ENCODE peak calls at places on chromosomes 6 and 20, in seven cellular contexts. T, Z, J, O, V, F and M are unnamed samples.

GRCh38 chr6:160510199-160510598 is 153.9 kb downstream of the LPA start:
- DNase-seq in T (no peak), Z (no peak), J (no peak), O (peak; percentile 58), V (no peak), F (no peak), M (peak; percentile 34)

GRCh38 chr6:46453756-46454316 is 37.4 kb downstream of the RCAN2 start:
- DNase-seq in T (no peak), Z (no peak), J (no peak), O (no peak), V (no peak), F (no peak), M (no peak)

GRCh38 chr6:134063121-134063965 is 10.9 kb upstream of the SLC2A12 start:
- DNase-seq in T (no peak), Z (peak; percentile 77), J (no peak), O (peak; percentile 44), V (peak; percentile 23), F (no peak), M (no peak)

GRCh38 chr6:21508753-21509152 is 84.8 kb upstream of the SOX4 start:
- DNase-seq in T (no peak), Z (no peak), J (no peak), O (no peak), V (no peak), F (no peak), M (no peak)

GRCh38 chr6:2353412-2354137 is 108.2 kb upstream of the GMDS start:
- DNase-seq in T (peak; percentile 55), Z (peak; percentile 90), J (peak; percentile 74), O (peak; percentile 91), V (peak; percentile 39), F (no peak), M (peak; percentile 85)

GRCh38 chr6:31897612-31898199 is at the start of gene EHMT2:
- DNase-seq in T (peak; percentile 88), Z (peak; percentile 94), J (peak; percentile 90), O (peak; percentile 74), V (peak; percentile 85), F (peak; percentile 96), M (peak; percentile 64)

GRCh38 chr20:9635756-9636155 is 121.4 kb downstream of the LAMP5 start:
- DNase-seq in T (no peak), Z (no peak), J (no peak), O (no peak), V (no peak), F (no peak), M (no peak)

GRCh38 chr6:93915961-93916360 is 496.6 kb upstream of the EPHA7 start:
- DNase-seq in T (no peak), Z (no peak), J (no peak), O (no peak), V (no peak), F (no peak), M (no peak)

GRCh38 chr6:132253211-132253610 is 148.1 kb downstream of the MOXD1 start:
- DNase-seq in T (no peak), Z (no peak), J (no peak), O (no peak), V (no peak), F (no peak), M (no peak)

GRCh38 chr6:159935633-159936032 is 33.2 kb upstream of the IGF2R start:
- DNase-seq in T (no peak), Z (no peak), J (no peak), O (no peak), V (no peak), F (no peak), M (peak; percentile 60)